ENCODE peak calls at places on chromosome 17, in four cellular contexts. One of them, this sample, is unnamed.

GRCh38 chr17:76485569-76485968 is 15.7 kb downstream of the RHBDF2 start:
- DNase-seq in A549: no peak
- DNase-seq in epithelial cell of esophagus: no peak
- DNase-seq in Calu3: no peak
- DNase-seq in this sample: no peak

GRCh38 chr17:73929860-73930430 is 273.5 kb upstream of the RPL38 start:
- DNase-seq in A549: no peak
- DNase-seq in epithelial cell of esophagus: no peak
- DNase-seq in Calu3: no peak
- DNase-seq in this sample: no peak

GRCh38 chr17:12730931-12731521 is 58.3 kb upstream of the ARHGAP44 start:
- DNase-seq in Calu3: peak; percentile 81
- DNase-seq in epithelial cell of esophagus: peak; percentile 17
- DNase-seq in A549: peak; percentile 9
- DNase-seq in this sample: no peak

GRCh38 chr17:4823373-4824089 is 9.6 kb upstream of the MINK1 start:
- DNase-seq in epithelial cell of esophagus: no peak
- DNase-seq in A549: no peak
- DNase-seq in Calu3: no peak
- DNase-seq in this sample: no peak

GRCh38 chr17:13480877-13481276 is 120.9 kb downstream of the HS3ST3A1 start:
- DNase-seq in A549: no peak
- DNase-seq in epithelial cell of esophagus: no peak
- DNase-seq in Calu3: no peak
- DNase-seq in this sample: no peak

GRCh38 chr17:80232438-80232837 is 12.2 kb downstream of the SLC26A11 start:
- DNase-seq in Calu3: no peak
- DNase-seq in epithelial cell of esophagus: no peak
- DNase-seq in A549: no peak
- DNase-seq in this sample: no peak

GRCh38 chr17:15469260-15469659 is 1.8 kb upstream of the CDRT4 start:
- DNase-seq in Calu3: no peak
- DNase-seq in A549: no peak
- DNase-seq in epithelial cell of esophagus: no peak
- DNase-seq in this sample: no peak

GRCh38 chr17:45270828-45271418 is 9.0 kb upstream of the SPATA32 start:
- DNase-seq in A549: peak; percentile 68
- DNase-seq in Calu3: peak; percentile 49
- DNase-seq in epithelial cell of esophagus: no peak
- DNase-seq in this sample: no peak

GRCh38 chr17:45341389-45342158 is 24.8 kb upstream of the MAP3K14 start:
- DNase-seq in A549: peak; percentile 96
- DNase-seq in epithelial cell of esophagus: peak; percentile 59
- DNase-seq in Calu3: peak; percentile 66
- DNase-seq in this sample: no peak

GRCh38 chr17:17765359-17765758 is 71.4 kb downstream of the SREBF1 start:
- DNase-seq in epithelial cell of esophagus: peak; percentile 68
- DNase-seq in A549: no peak
- DNase-seq in Calu3: no peak
- DNase-seq in this sample: no peak

GRCh38 chr17:72643575-72644216 is 448.8 kb downstream of the SLC39A11 start:
- DNase-seq in epithelial cell of esophagus: no peak
- DNase-seq in A549: no peak
- DNase-seq in Calu3: no peak
- DNase-seq in this sample: no peak

GRCh38 chr17:66996926-66997325 is 32.4 kb downstream of the CACNG4 start:
- DNase-seq in epithelial cell of esophagus: no peak
- DNase-seq in A549: no peak
- DNase-seq in Calu3: no peak
- DNase-seq in this sample: no peak

GRCh38 chr17:30093463-30094147 is 23.0 kb upstream of the NSRP1 start:
- DNase-seq in Calu3: peak; percentile 69
- DNase-seq in A549: peak; percentile 94
- DNase-seq in epithelial cell of esophagus: peak; percentile 54
- DNase-seq in this sample: peak; percentile 43

GRCh38 chr17:17242246-17242645 is 5.3 kb upstream of the FLCN start:
- DNase-seq in epithelial cell of esophagus: no peak
- DNase-seq in A549: no peak
- DNase-seq in Calu3: no peak
- DNase-seq in this sample: no peak

GRCh38 chr17:10046786-10047609 is 141.9 kb upstream of the RCVRN start:
- DNase-seq in A549: no peak
- DNase-seq in Calu3: no peak
- DNase-seq in epithelial cell of esophagus: no peak
- DNase-seq in this sample: peak; percentile 47

GRCh38 chr17:34443832-34444469 is 80.9 kb upstream of the CCL1 start:
- DNase-seq in epithelial cell of esophagus: no peak
- DNase-seq in Calu3: peak; percentile 35
- DNase-seq in A549: peak; percentile 48
- DNase-seq in this sample: no peak

GRCh38 chr17:13582776-13583414 is 18.8 kb downstream of the HS3ST3A1 start:
- DNase-seq in A549: no peak
- DNase-seq in Calu3: no peak
- DNase-seq in epithelial cell of esophagus: no peak
- DNase-seq in this sample: no peak